ENCODE peak calls at places on chromosomes 16 and 17, in five cellular contexts. N is H9, A is H1, M is neuronal stem cell, U is trophoblast cell. W is an unnamed sample.

GRCh38 chr17:61383689-61384201 is 15.9 kb upstream of the TBX2 start:
- DNase-seq in N (no peak), A (no peak), M (no peak), U (no peak), W (no peak)

GRCh38 chr16:48353565-48354163 is 31.5 kb downstream of the SIAH1 start:
- DNase-seq in N (peak), U (peak), M (peak), A (peak), W (peak)

GRCh38 chr16:79026117-79026516 is 574.4 kb downstream of the MAF start:
- DNase-seq in M (no peak), N (no peak), U (no peak), A (no peak), W (no peak)

GRCh38 chr16:519425-519824 is 8.1 kb upstream of the CAPN15 start:
- DNase-seq in N (no peak), M (no peak), A (no peak), U (no peak), W (no peak)

GRCh38 chr16:80105160-80105559 is 435.6 kb upstream of the DYNLRB2 start:
- DNase-seq in U (peak), M (no peak), N (no peak), A (no peak), W (no peak)

GRCh38 chr17:61574542-61575351 is 16.3 kb downstream of the NACA2 start:
- DNase-seq in N (peak), M (peak), A (no peak), U (no peak), W (peak)

GRCh38 chr16:19872179-19872863 is 12.3 kb downstream of the GPRC5B start:
- DNase-seq in N (no peak), U (no peak), M (no peak), A (no peak), W (no peak)

GRCh38 chr17:1890758-1891450 is 61.1 kb downstream of the RPA1 start:
- DNase-seq in M (no peak), N (no peak), A (no peak), U (no peak), W (no peak)

GRCh38 chr16:70789927-70790447 is 11.0 kb downstream of the VAC14 start:
- DNase-seq in M (no peak), U (no peak), A (no peak), N (peak), W (no peak)

GRCh38 chr17:41645371-41646063 is 21.1 kb upstream of the KRT17 start:
- DNase-seq in N (no peak), M (no peak), A (no peak), U (no peak), W (peak)

GRCh38 chr16:29649560-29650494 is 13.2 kb upstream of the SPN start:
- DNase-seq in N (no peak), U (no peak), M (no peak), A (no peak), W (no peak)

GRCh38 chr17:81429353-81429774 is 34.1 kb downstream of the BAHCC1 start:
- DNase-seq in U (no peak), N (no peak), A (no peak), M (no peak), W (no peak)

GRCh38 chr16:48498761-48499600 is 111.0 kb downstream of the N4BP1 start:
- DNase-seq in A (no peak), M (no peak), N (no peak), U (no peak), W (peak)

GRCh38 chr17:4710693-4711634 is 532 bp downstream of the ARRB2 start:
- DNase-seq in A (no peak), N (no peak), U (no peak), M (no peak), W (no peak)

GRCh38 chr17:77867976-77868713 is 90.4 kb upstream of the TNRC6C start:
- DNase-seq in M (no peak), A (no peak), N (no peak), U (no peak), W (no peak)

GRCh38 chr17:21419299-21420239 is 43.4 kb downstream of the KCNJ12 start:
- DNase-seq in A (no peak), M (no peak), U (no peak), N (peak), W (no peak)

GRCh38 chr16:2748757-2749455 is 3.5 kb upstream of the SRRM2 start:
- DNase-seq in A (no peak), M (no peak), N (no peak), U (no peak), W (no peak)

GRCh38 chr16:56269276-56269675 is 78.0 kb downstream of the GNAO1 start:
- DNase-seq in N (no peak), M (no peak), U (no peak), A (no peak), W (no peak)

GRCh38 chr16:48881272-48881671 is 271.3 kb upstream of the N4BP1 start:
- DNase-seq in M (no peak), N (no peak), A (no peak), U (no peak), W (no peak)

GRCh38 chr17:56894859-56895455 is 18.9 kb downstream of the TRIM25 start:
- DNase-seq in M (no peak), U (no peak), A (no peak), N (no peak), W (no peak)

GRCh38 chr16:963913-964695 is 6.7 kb downstream of the LMF1 start:
- DNase-seq in A (no peak), U (peak), M (no peak), N (no peak), W (no peak)

GRCh38 chr17:68294196-68294555 is 2.9 kb downstream of the ARSG start:
- DNase-seq in A (no peak), U (no peak), M (peak), N (no peak), W (peak)

GRCh38 chr16:12539185-12539929 is 264.3 kb downstream of the CPPED1 start:
- DNase-seq in U (no peak), M (no peak), N (no peak), A (no peak), W (peak)

GRCh38 chr16:50265260-50265659 is 1.1 kb upstream of the ADCY7 start:
- DNase-seq in A (no peak), N (no peak), U (no peak), M (no peak), W (peak)

GRCh38 chr17:56635640-56636039 is 42.1 kb downstream of the NOG start:
- DNase-seq in A (no peak), N (no peak), M (no peak), U (peak), W (no peak)

GRCh38 chr16:78292726-78293380 is 193.4 kb downstream of the WWOX start:
- DNase-seq in A (no peak), U (peak), M (no peak), N (no peak), W (no peak)

GRCh38 chr16:48117217-48118105 is 38.3 kb downstream of the ABCC12 start:
- DNase-seq in U (peak), N (peak), M (peak), A (peak), W (peak)

GRCh38 chr17:77933777-77934398 is 24.6 kb upstream of the TNRC6C start:
- DNase-seq in M (no peak), U (no peak), N (peak), A (no peak), W (no peak)

GRCh38 chr17:79298801-79299200 is 224.2 kb downstream of the ENGASE start:
- DNase-seq in N (no peak), A (no peak), M (no peak), U (no peak), W (no peak)

GRCh38 chr16:88073201-88073721 is 122.0 kb downstream of the BANP start:
- DNase-seq in N (no peak), M (no peak), A (no peak), U (no peak), W (no peak)

GRCh38 chr17:74850310-74850709 is 9.4 kb downstream of the GRIN2C start:
- DNase-seq in N (no peak), A (no peak), M (no peak), U (no peak), W (no peak)

GRCh38 chr17:14303343-14304221 is 2.7 kb downstream of the HS3ST3B1 start:
- DNase-seq in M (no peak), N (peak), A (no peak), U (peak), W (peak)

GRCh38 chr17:56710986-56711385 is 117.5 kb downstream of the NOG start:
- DNase-seq in U (peak), M (no peak), N (no peak), A (no peak), W (no peak)

GRCh38 chr17:76196675-76197074 is 43.6 kb downstream of the RNF157 start:
- DNase-seq in N (no peak), U (no peak), A (no peak), M (no peak), W (no peak)

GRCh38 chr16:15682105-15682570 is 32.1 kb downstream of the NDE1 start:
- DNase-seq in A (no peak), U (peak), M (peak), N (peak), W (peak)

GRCh38 chr17:58665946-58666857 is 25.6 kb downstream of the TEX14 start:
- DNase-seq in N (no peak), M (no peak), U (no peak), A (no peak), W (no peak)

GRCh38 chr16:90044111-90044551 is 24.9 kb upstream of the DBNDD1 start:
- DNase-seq in U (no peak), A (no peak), N (no peak), M (no peak), W (no peak)

GRCh38 chr17:12256380-12256995 is 235.8 kb downstream of the MAP2K4 start:
- DNase-seq in M (peak), U (peak), A (no peak), N (no peak), W (peak)

GRCh38 chr16:20726661-20727060 is 15.0 kb downstream of the THUMPD1 start:
- DNase-seq in N (no peak), U (no peak), A (no peak), M (no peak), W (no peak)

GRCh38 chr17:39461911-39462641 is 790 bp downstream of the CDK12 start:
- DNase-seq in A (no peak), M (no peak), U (peak), N (peak), W (peak)
- H3K18ac ChIP-seq in A (no peak), M (peak), U (peak), N (peak), W (peak)

GRCh38 chr16:54936979-54937672 is 6.5 kb downstream of the IRX5 start:
- DNase-seq in M (peak), N (peak), A (no peak), U (no peak), W (peak)
- H2BK12ac ChIP-seq in M (no peak), N (no peak), A (peak), U (no peak), W (no peak)

GRCh38 chr17:7176107-7176851 is 2.9 kb downstream of the ASGR1 start:
- DNase-seq in N (no peak), U (no peak), A (no peak), M (no peak), W (no peak)

GRCh38 chr17:7176870-7177209 is 2.3 kb downstream of the ASGR1 start:
- DNase-seq in M (no peak), N (peak), U (no peak), A (no peak), W (no peak)

GRCh38 chr17:7173687-7174602 is 5.2 kb downstream of the ASGR1 start:
- DNase-seq in M (peak), A (peak), N (peak), U (peak), W (peak)

GRCh38 chr17:7175363-7175733 is 3.8 kb downstream of the ASGR1 start:
- DNase-seq in N (no peak), M (no peak), A (no peak), U (no peak), W (no peak)

GRCh38 chr17:7174603-7175362 is 4.4 kb downstream of the ASGR1 start:
- DNase-seq in A (no peak), N (no peak), M (no peak), U (no peak), W (no peak)
- H3K18ac ChIP-seq in A (no peak), N (no peak), M (peak), U (no peak), W (no peak)

DNA sequence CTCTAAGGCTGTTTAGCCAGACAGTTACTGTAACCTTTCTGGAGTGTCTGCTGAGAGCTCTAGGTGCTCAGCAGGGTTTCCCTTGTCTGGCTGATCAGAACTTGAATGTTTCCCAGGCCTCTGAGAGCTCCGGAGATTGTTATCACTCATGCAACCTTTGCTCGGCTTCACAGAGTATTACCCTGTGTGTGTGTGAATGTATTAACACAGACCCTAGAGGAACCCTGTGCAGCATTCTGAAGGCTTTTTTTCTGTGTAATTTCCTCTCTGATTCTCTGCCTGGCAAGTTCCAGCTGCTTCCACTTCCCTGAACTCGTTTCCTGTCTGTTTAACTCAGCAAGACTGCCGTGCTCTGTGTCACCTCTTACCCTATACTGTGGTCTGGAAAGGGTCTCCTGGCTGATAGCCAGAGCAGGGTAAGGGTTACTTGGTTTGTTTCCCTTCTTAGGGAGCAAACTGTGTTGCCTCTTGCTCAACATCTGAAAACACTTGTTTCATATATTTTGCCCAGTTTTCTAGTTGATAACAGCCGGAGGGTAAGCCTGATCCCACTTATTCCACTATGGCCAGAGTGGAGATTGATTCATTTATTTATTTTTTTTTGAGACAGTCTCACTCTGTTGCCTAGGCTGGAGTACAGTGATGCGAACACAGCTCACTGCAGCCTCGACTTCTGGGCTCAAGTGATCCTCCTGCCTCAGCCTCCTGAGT is 21.7 kb downstream of the PRMT7 start:
- DNase-seq in N (no peak), M (no peak), U (peak), A (no peak), W (peak)
- H2BK12ac ChIP-seq in N (no peak), M (no peak), U (peak), A (no peak), W (no peak)

GRCh38 chr17:40110026-40110425 is 9.6 kb upstream of the NR1D1 start:
- DNase-seq in A (no peak), N (peak), M (peak), U (no peak), W (no peak)

GRCh38 chr17:40112718-40113109 is 9.1 kb upstream of the MSL1 start:
- DNase-seq in M (no peak), U (no peak), A (no peak), N (no peak), W (no peak)

GRCh38 chr17:40112191-40112590 is 9.6 kb upstream of the MSL1 start:
- DNase-seq in A (no peak), M (no peak), N (no peak), U (no peak), W (no peak)

GRCh38 chr17:40110457-40110856 is 10.1 kb upstream of the NR1D1 start:
- DNase-seq in N (no peak), A (no peak), U (no peak), M (no peak), W (peak)

GRCh38 chr17:40111221-40112128 is 10.3 kb upstream of the MSL1 start:
- DNase-seq in U (peak), N (peak), A (no peak), M (no peak), W (peak)
- H3K18ac ChIP-seq in U (peak), N (no peak), A (peak), M (peak), W (peak)

GRCh38 chr17:30995347-30995746 is 24.5 kb downstream of the RNF135 start:
- DNase-seq in N (no peak), M (no peak), A (no peak), U (no peak), W (no peak)

GRCh38 chr17:30997842-30998241 is 27.0 kb downstream of the RNF135 start:
- DNase-seq in U (no peak), A (no peak), M (no peak), N (no peak), W (no peak)

GRCh38 chr17:30992551-30992950 is 21.7 kb downstream of the RNF135 start:
- DNase-seq in A (no peak), M (no peak), U (no peak), N (no peak), W (no peak)

GRCh38 chr17:30997270-30997669 is 26.4 kb downstream of the RNF135 start:
- DNase-seq in M (no peak), U (no peak), A (no peak), N (no peak), W (no peak)

DNA sequence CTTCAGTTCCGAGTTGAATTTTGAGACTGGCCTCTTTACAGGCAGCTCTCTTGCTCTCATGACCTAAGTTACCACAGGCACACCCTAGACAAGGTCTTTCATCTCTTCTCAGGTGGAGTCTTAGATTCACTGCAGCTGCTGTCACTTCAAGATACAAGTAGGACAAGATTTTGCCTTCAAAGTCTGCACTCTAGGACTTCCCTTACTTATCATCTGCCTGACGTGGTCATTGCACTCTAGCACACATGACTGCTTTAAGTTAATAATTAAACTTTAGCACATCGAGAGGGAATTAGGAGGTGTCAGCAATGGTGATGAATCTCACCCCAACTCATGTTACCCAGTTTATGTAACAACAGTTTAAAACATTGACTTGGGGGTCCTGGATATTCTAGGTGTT is 25.6 kb downstream of the RNF135 start:
- DNase-seq in N (no peak), U (no peak), M (no peak), A (no peak), W (no peak)
- H2BK12ac ChIP-seq in N (no peak), U (no peak), M (no peak), A (no peak), W (no peak)

DNA sequence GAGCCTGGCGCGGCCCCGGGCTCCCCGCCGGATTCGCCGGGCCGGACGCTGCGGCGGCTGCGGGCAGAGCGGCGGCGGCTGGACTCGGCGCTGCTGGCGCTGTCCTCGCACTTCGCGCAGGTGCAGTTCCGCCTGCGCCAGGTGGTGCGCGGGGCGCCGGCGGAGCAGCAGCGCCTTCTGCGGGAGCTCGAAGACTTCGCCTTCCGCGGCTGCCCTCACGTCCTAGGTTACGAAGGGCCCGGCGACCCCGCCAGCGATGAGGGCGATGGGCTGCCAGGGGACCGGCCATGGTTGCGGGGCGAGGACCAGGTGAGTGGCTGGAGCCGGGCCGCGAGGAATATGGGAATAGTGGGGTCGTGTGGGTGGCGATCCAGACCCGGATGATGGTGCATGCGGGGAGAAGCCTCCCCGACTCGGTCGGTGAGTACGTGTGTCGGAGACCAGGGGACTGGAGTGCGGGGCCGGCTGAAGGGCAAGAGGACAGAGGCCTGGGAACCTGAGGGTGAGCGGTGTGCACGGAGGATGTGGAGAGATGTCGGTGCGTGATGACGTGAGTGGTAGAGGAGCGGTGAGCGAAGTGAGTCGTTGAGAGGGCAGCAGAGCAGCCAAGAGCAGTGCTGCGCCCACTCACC is 517 bp downstream of the RUNDC1 start:
- DNase-seq in N (peak), M (peak), U (peak), A (no peak), W (peak)
- H3K18ac ChIP-seq in N (peak), M (peak), U (peak), A (no peak), W (peak)

W was measured in mesenchymal stem cell.